ENCODE peak calls at places on chromosomes 13 and 19, in seven cellular contexts. Z is IMR-90; C is CD4-positive, CD25-positive, alpha-beta regulatory T cell; L is effector memory CD4-positive, alpha-beta T cell; F is PC-3; G is lower lobe of right lung; A is Peyer's patch. K is an unnamed sample. For H3K27me3, the result is how much of the 10 kb centered on the place peaks cover.

GRCh38 chr19:19131989-19132388 is 6.3 kb downstream of the TMEM161A start:
- DNase-seq in Z (no peak), C (no peak), L (no peak), F (no peak), G (no peak), A (no peak), K (no peak)

GRCh38 chr13:97810152-97810551 is 143.3 kb upstream of the IPO5 start:
- DNase-seq in Z (peak), C (no peak), L (no peak), F (peak), G (no peak), A (no peak), K (peak)

GRCh38 chr13:53775807-53776206 is 747.2 kb downstream of the OLFM4 start:
- DNase-seq in Z (no peak), C (no peak), L (no peak), F (peak), G (no peak), A (no peak), K (no peak)

GRCh38 chr13:24709186-24709913 is 29.1 kb downstream of the ATP12A start:
- DNase-seq in Z (no peak), C (peak), L (peak), F (no peak), G (no peak), A (peak), K (no peak)

GRCh38 chr19:35959040-35959967 is 23.1 kb downstream of the LRFN3 start:
- DNase-seq in Z (no peak), C (peak), L (peak), F (no peak), G (peak), A (peak), K (no peak)

GRCh38 chr13:103941506-103942148 is 875.4 kb upstream of the SLC10A2 start:
- DNase-seq in Z (no peak), C (no peak), L (no peak), F (no peak), G (no peak), A (no peak), K (peak)

GRCh38 chr19:934865-935422 is 9.1 kb downstream of the ARID3A start:
- DNase-seq in Z (peak), C (no peak), L (no peak), F (peak), G (peak), A (no peak), K (no peak)

GRCh38 chr19:38849147-38849745 is 540 bp downstream of the HNRNPL start:
- DNase-seq in Z (peak), C (peak), L (peak), F (peak), G (peak), A (peak), K (peak)

GRCh38 chr19:21314676-21315075 is 14.5 kb downstream of the ZNF708 start:
- DNase-seq in Z (peak), C (no peak), L (no peak), F (no peak), G (no peak), A (no peak), K (no peak)

GRCh38 chr19:50835103-50835784 is 1.9 kb upstream of the KLK15 start:
- DNase-seq in Z (no peak), C (no peak), L (no peak), F (no peak), G (no peak), A (no peak), K (peak)

GRCh38 chr19:55370305-55370988 is at the start of gene IL11:
- DNase-seq in Z (peak), C (no peak), L (no peak), F (peak), G (no peak), A (no peak), K (peak)

DNA sequence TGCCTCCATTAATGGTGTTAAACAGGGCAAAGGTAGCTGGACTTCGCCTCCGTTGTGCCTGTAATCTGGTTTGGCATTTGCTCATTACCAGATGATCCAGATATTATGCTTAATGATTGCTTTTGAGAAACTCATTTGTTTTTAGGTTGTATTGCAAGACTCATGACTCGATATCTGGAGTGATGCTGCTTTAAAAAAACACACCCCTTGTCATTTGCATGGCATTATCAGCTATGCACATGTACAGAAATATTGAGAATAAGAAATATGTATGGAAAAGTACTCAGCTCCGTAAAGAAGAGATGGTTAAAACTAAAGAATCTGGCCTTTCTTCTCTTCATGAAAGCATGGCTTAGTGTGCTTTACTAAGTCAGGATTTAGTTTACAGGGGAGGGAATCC is 95.0 kb downstream of the ARHGEF7 start:
- DNase-seq in Z (no peak), C (no peak), L (no peak), F (no peak), G (no peak), A (no peak), K (no peak)
- H3K4me3 ChIP-seq in Z (peak), C (no peak), L (no peak), F (no peak), G (no peak), A (no peak), K (no peak)

GRCh38 chr19:7869910-7870511 is 4.2 kb downstream of the PRR36 start:
- DNase-seq in Z (peak), C (no peak), L (peak), F (peak), G (peak), A (peak), K (peak)

GRCh38 chr19:7869453-7869909 is 4.7 kb downstream of the PRR36 start:
- DNase-seq in Z (peak), C (peak), L (peak), F (peak), G (peak), A (peak), K (peak)

GRCh38 chr19:7867092-7867844 is 6.9 kb downstream of the PRR36 start:
- DNase-seq in Z (no peak), C (no peak), L (no peak), F (no peak), G (no peak), A (no peak), K (no peak)

GRCh38 chr19:7868326-7868670 is 5.9 kb downstream of the PRR36 start:
- DNase-seq in Z (no peak), C (no peak), L (no peak), F (peak), G (no peak), A (no peak), K (no peak)

GRCh38 chr19:7868671-7869452 is 5.3 kb downstream of the PRR36 start:
- DNase-seq in Z (peak), C (peak), L (peak), F (peak), G (peak), A (peak), K (peak)
- H3K27me3 ChIP-seq in Z (under half), C (under half), L (under half), F (under half), G (under half), A (under half), K (under half)

GRCh38 chr13:114118086-114118762 is 14.2 kb downstream of the RASA3 start:
- DNase-seq in Z (no peak), C (no peak), L (no peak), F (no peak), G (no peak), A (no peak), K (no peak)
- H3K4me3 ChIP-seq in Z (peak), C (peak), L (no peak), F (no peak), G (no peak), A (no peak), K (no peak)

GRCh38 chr19:39941615-39942507 is 7.4 kb upstream of the FCGBP start:
- DNase-seq in Z (peak), C (peak), L (peak), F (peak), G (no peak), A (peak), K (peak)
- H3K27me3 ChIP-seq in Z (under half), C (under half), L (under half), F (under half), G (under half), A (under half), K (under half)

GRCh38 chr19:30686252-30686762 is 314.1 kb downstream of the ZNF536 start:
- DNase-seq in Z (no peak), C (no peak), L (no peak), F (no peak), G (no peak), A (no peak), K (no peak)
- H3K4me3 ChIP-seq in Z (no peak), C (no peak), L (no peak), F (no peak), G (peak), A (no peak), K (no peak)

GRCh38 chr19:33731886-33732285 is 64.8 kb upstream of the KCTD15 start:
- DNase-seq in Z (no peak), C (no peak), L (no peak), F (no peak), G (no peak), A (no peak), K (no peak)

GRCh38 chr19:33737704-33738103 is 59.0 kb upstream of the KCTD15 start:
- DNase-seq in Z (no peak), C (no peak), L (no peak), F (no peak), G (no peak), A (no peak), K (no peak)

GRCh38 chr19:33736158-33736557 is 60.5 kb upstream of the KCTD15 start:
- DNase-seq in Z (no peak), C (no peak), L (no peak), F (no peak), G (no peak), A (no peak), K (no peak)

GRCh38 chr19:33736787-33737186 is 59.9 kb upstream of the KCTD15 start:
- DNase-seq in Z (no peak), C (no peak), L (no peak), F (no peak), G (no peak), A (no peak), K (no peak)

GRCh38 chr19:33734913-33735312 is 61.8 kb upstream of the KCTD15 start:
- DNase-seq in Z (no peak), C (no peak), L (no peak), F (no peak), G (no peak), A (no peak), K (no peak)
- H3K27me3 ChIP-seq in Z (under half), C (under half), L (under half), F (under half), G (under half), A (under half), K (under half)